ENCODE peak calls at places on chromosomes 13 and 19, in eight cellular contexts. A, M, T, L, F, S, X and O are unnamed samples. For H3K4me1, the result is how much of the 10 kb centered on the place peaks cover.

GRCh38 chr13:95295026-95295425 is 6.2 kb downstream of the ABCC4 start:
- DNase-seq in A (no peak), M (no peak), T (no peak), L (no peak), F (no peak), S (no peak), X (no peak), O (no peak)

GRCh38 chr13:28854657-28855056 is 34.5 kb downstream of the MTUS2 start:
- DNase-seq in A (no peak), M (no peak), T (no peak), L (no peak), F (no peak), S (no peak), X (no peak), O (no peak)

GRCh38 chr13:23793711-23794110 is 95.5 kb downstream of the MIPEP start:
- DNase-seq in A (no peak), M (no peak), T (no peak), L (no peak), F (no peak), S (no peak), X (no peak), O (no peak)

GRCh38 chr13:85935868-85936467 is 136.7 kb upstream of the SLITRK6 start:
- DNase-seq in A (no peak), M (no peak), T (no peak), L (no peak), F (no peak), S (no peak), X (no peak), O (no peak)

GRCh38 chr13:33722216-33722900 is 95.6 kb upstream of the RFC3 start:
- DNase-seq in A (no peak), M (no peak), T (no peak), L (peak), F (no peak), S (no peak), X (no peak), O (no peak)

GRCh38 chr19:29501816-29502580 is 23.8 kb upstream of the VSTM2B start:
- DNase-seq in A (no peak), M (no peak), T (no peak), L (no peak), F (no peak), S (no peak), X (no peak), O (no peak)

GRCh38 chr19:3387645-3388589 is 21.5 kb downstream of the NFIC start:
- DNase-seq in A (no peak), M (peak), T (no peak), L (peak), F (peak), S (peak), X (peak), O (no peak)

GRCh38 chr13:20525144-20525600 is 485 bp downstream of the CRYL1 start:
- DNase-seq in A (peak), M (peak), T (peak), L (peak), F (peak), S (peak), X (peak), O (no peak)

GRCh38 chr13:43019811-43020210 is 3.6 kb upstream of the DNAJC15 start:
- DNase-seq in A (no peak), M (no peak), T (no peak), L (no peak), F (no peak), S (no peak), X (no peak), O (no peak)

GRCh38 chr19:47628058-47628771 is 19.3 kb downstream of the BICRA start:
- DNase-seq in A (no peak), M (no peak), T (no peak), L (no peak), F (no peak), S (no peak), X (peak), O (no peak)
- H3K4me1 ChIP-seq in A (under half), M (half or more), T (under half), L (under half), F (under half), S (under half), X (under half), O (under half)

GRCh38 chr19:5952193-5953033 is 25.5 kb downstream of the RANBP3 start:
- DNase-seq in A (no peak), M (no peak), T (no peak), L (no peak), F (no peak), S (no peak), X (no peak), O (no peak)

GRCh38 chr19:5954293-5954692 is 23.6 kb downstream of the RANBP3 start:
- DNase-seq in A (no peak), M (no peak), T (no peak), L (no peak), F (no peak), S (no peak), X (no peak), O (no peak)

GRCh38 chr19:5955638-5955935 is 22.4 kb downstream of the RANBP3 start:
- DNase-seq in A (no peak), M (no peak), T (no peak), L (peak), F (no peak), S (no peak), X (no peak), O (no peak)

GRCh38 chr19:5953034-5953589 is 24.8 kb downstream of the RANBP3 start:
- DNase-seq in A (no peak), M (no peak), T (no peak), L (no peak), F (no peak), S (no peak), X (no peak), O (peak)

DNA sequence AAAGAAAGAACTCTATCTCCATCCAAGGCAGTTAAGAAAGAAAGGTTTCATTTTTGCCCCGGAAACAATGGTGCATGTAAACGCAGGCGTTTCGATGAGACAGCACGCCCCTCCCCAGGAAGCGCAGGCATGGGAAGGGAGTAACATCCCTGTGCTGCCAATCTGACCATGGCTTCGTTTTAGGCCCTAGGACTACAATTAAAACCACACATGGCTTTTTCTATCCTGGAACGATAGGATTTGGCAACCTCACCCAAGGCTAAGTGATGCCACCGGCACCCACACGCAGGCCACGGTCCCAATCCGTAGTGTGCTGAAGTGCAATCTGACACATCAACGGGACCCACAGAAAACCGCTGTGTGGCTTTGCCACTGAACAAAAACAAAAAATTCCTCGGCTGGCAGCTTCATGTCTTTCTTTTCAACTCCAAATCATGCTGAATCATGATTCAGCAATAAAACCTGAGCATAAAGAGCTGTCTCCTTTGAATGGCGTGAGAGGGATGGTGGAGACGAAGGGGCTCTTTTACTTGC is 24.2 kb downstream of the RANBP3 start:
- DNase-seq in A (peak), M (no peak), T (no peak), L (no peak), F (no peak), S (no peak), X (peak), O (peak)
- H3K27ac ChIP-seq in A (no peak), M (peak), T (no peak), L (peak), F (peak), S (peak), X (peak), O (peak)

DNA sequence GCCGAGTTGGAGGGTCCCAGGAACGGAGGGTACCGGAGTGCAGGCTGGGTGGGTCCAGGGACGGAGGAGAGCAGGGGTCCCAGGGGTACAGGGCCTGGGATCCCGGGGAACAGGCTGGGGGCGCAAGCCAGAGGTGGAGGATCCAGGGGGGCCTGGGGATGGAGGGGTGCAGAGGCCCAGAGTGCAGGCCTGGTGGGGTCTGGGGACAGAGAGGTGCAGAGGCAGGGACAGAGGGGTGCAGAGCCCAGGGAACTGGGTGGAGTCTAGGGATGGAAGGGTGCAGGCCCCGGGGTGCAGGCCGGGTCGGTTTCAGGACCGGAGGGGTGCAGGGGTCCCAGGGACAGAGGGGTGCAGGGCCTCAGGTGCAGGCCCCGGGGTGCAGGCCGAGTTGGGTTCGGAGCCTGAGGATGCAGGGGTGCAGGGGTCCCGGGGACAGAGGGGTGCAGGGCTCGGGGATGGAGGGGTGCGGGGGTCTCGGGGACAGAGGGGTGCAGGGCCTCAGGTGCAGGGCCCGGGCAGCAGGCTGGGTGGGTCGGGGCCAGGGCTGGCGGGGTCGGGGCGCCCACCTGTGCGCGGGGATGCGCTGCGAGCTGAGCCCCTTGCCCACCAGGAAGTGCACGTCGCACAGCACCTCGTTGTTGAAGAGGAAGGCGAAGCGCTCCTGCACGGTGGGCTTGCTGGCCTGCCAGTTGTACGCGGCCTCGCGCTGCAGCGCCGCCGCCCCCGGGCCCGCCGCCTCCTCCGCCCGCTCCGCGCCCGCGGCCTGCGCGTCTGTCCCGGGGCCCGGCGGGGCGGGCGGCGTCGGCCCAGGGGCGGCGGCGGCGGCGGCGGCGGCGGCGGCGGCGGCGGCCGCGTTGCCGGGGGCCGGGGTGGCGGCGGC is 543 bp downstream of the BTBD2 start:
- DNase-seq in A (no peak), M (no peak), T (peak), L (peak), F (peak), S (no peak), X (no peak), O (no peak)
- H3K4me3 ChIP-seq in A (peak), M (peak), T (peak), L (peak), F (peak), S (peak), X (peak), O (peak)

GRCh38 chr19:5949792-5950305 is 28.1 kb downstream of the RANBP3 start:
- DNase-seq in A (peak), M (peak), T (no peak), L (no peak), F (no peak), S (no peak), X (no peak), O (no peak)
- H3K4me1 ChIP-seq in A (half or more), M (half or more), T (under half), L (under half), F (under half), S (half or more), X (under half), O (under half)

DNA sequence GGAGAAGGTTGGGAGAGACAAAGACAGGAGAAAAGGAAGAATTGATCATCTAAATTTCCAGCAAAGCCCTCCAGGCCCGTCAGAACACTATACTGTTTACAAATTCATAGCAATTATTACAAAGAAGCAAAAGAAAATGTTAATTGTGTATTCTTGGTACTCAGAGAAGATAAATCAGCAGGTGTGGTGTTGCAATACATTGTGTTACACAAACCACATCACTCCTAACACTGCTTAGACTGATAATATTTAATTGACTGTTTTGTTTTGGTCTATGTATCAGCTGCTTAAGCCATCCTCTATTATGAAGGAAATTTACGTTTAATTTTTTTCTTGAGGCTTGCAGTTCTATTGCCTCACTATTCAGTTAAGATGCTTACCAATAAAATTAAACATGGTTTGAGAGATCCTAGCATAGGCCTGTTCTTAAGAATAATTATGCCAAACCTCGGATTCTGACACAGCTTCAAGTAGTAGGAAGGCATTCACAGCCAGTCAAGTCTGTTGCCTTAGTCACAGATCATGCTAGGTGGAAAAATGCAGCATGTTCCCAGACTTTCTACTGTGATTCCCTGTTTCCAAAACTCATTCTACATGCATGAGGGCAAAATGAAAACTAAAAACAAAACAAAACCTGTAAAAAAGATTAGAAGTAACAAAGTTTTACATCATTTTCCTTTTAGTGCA is 129.2 kb downstream of the TBC1D4 start:
- DNase-seq in A (no peak), M (no peak), T (no peak), L (no peak), F (no peak), S (no peak), X (no peak), O (no peak)
- H3K27ac ChIP-seq in A (no peak), M (no peak), T (no peak), L (no peak), F (no peak), S (peak), X (no peak), O (no peak)

GRCh38 chr19:45090598-45090997 is 2.4 kb upstream of the PPP1R37 start:
- DNase-seq in A (no peak), M (no peak), T (no peak), L (no peak), F (no peak), S (no peak), X (no peak), O (no peak)
- H3K4me3 ChIP-seq in A (no peak), M (peak), T (peak), L (no peak), F (peak), S (peak), X (peak), O (no peak)

GRCh38 chr13:111183959-111184684 is 69.0 kb downstream of the ARHGEF7 start:
- DNase-seq in A (peak), M (peak), T (no peak), L (peak), F (no peak), S (no peak), X (no peak), O (no peak)
- H3K4me1 ChIP-seq in A (half or more), M (half or more), T (under half), L (under half), F (under half), S (half or more), X (under half), O (under half)